ENCODE peak calls at places on chromosomes 3 and 15, in four cellular contexts. X is fibroblast of lung, Q is tibial nerve, W is neuronal stem cell. D is an unnamed sample.
A peak's percentile ranks its signal among the peaks of the same experiment; 100 is the strongest.

GRCh38 chr3:34212671-34213070 is 414.2 kb downstream of the PDCD6IP start:
- DNase-seq in W (peak; percentile 2), Q (peak; percentile 15), X (peak; percentile 72), D (no peak)

GRCh38 chr15:60255390-60255789 is 142.4 kb downstream of the ANXA2 start:
- DNase-seq in X (no peak), Q (no peak), W (no peak), D (no peak)

GRCh38 chr15:64634576-64635485 is 140.6 kb downstream of the RBPMS2 start:
- DNase-seq in W (peak; percentile 71), X (peak; percentile 51), Q (no peak), D (peak; percentile 46)

GRCh38 chr3:56899078-56899477 is 97.3 kb upstream of the ARHGEF3 start:
- DNase-seq in W (no peak), X (no peak), Q (no peak), D (no peak)

GRCh38 chr3:122679467-122680291 is 960 bp upstream of the PARP14 start:
- DNase-seq in W (no peak), X (peak; percentile 19), Q (no peak), D (peak; percentile 28)

GRCh38 chr3:15271785-15272381 is 60.5 kb downstream of the SH3BP5 start:
- DNase-seq in W (no peak), Q (no peak), X (no peak), D (no peak)

GRCh38 chr15:74609938-74610301 is 5.7 kb upstream of the CLK3 start:
- DNase-seq in Q (no peak), W (no peak), X (no peak), D (no peak)

GRCh38 chr3:103787164-103787871 is 1352.5 kb downstream of the ZPLD1 start:
- DNase-seq in Q (no peak), X (no peak), W (no peak), D (no peak)

GRCh38 chr15:63186065-63186464 is 3.3 kb upstream of the RAB8B start:
- DNase-seq in Q (no peak), X (peak; percentile 64), W (no peak), D (no peak)

GRCh38 chr3:22734756-22735155 is 468.4 kb upstream of the UBE2E2 start:
- DNase-seq in W (no peak), Q (no peak), X (no peak), D (no peak)

GRCh38 chr3:177459397-177459796 is 262.1 kb upstream of the TBL1XR1 start:
- DNase-seq in Q (no peak), X (peak; percentile 89), W (no peak), D (no peak)

GRCh38 chr3:61903931-61904657 is 342.7 kb downstream of the PTPRG start:
- DNase-seq in X (peak; percentile 43), W (no peak), Q (no peak), D (no peak)

GRCh38 chr3:195849322-195850074 is 37.8 kb upstream of the MUC4 start:
- DNase-seq in Q (no peak), W (no peak), X (no peak), D (peak; percentile 63)

GRCh38 chr3:152211655-152212054 is 57.1 kb upstream of the MBNL1 start:
- DNase-seq in W (no peak), Q (no peak), X (no peak), D (no peak)

GRCh38 chr3:186070123-186070522 is 38.8 kb downstream of the ETV5 start:
- DNase-seq in W (no peak), Q (no peak), X (no peak), D (no peak)

GRCh38 chr15:90126457-90127435 is 24.5 kb upstream of the IDH2 start:
- DNase-seq in X (peak; percentile 17), Q (no peak), W (no peak), D (peak; percentile 67)

GRCh38 chr15:60428935-60429334 is 31.1 kb upstream of the ANXA2 start:
- DNase-seq in W (no peak), Q (no peak), X (no peak), D (no peak)

GRCh38 chr3:150945226-150945625 is 27.3 kb downstream of the CLRN1 start:
- DNase-seq in W (no peak), Q (no peak), X (peak; percentile 88), D (no peak)

GRCh38 chr3:62718515-62719320 is 156.5 kb downstream of the CADPS start:
- DNase-seq in W (no peak), Q (no peak), X (peak; percentile 75), D (no peak)

GRCh38 chr3:126495786-126496185 is 20.1 kb upstream of the ZXDC start:
- DNase-seq in X (no peak), W (no peak), Q (no peak), D (no peak)

GRCh38 chr3:70972855-70973254 is 610.7 kb downstream of the FOXP1 start:
- DNase-seq in Q (no peak), X (no peak), W (no peak), D (no peak)

GRCh38 chr3:70974752-70975151 is 608.8 kb downstream of the FOXP1 start:
- DNase-seq in W (no peak), Q (no peak), X (no peak), D (no peak)

GRCh38 chr3:70973558-70973957 is 610.0 kb downstream of the FOXP1 start:
- DNase-seq in W (no peak), Q (no peak), X (peak; percentile 85), D (no peak)

GRCh38 chr3:70970136-70970535 is 613.4 kb downstream of the FOXP1 start:
- DNase-seq in Q (no peak), X (no peak), W (no peak), D (no peak)

GRCh38 chr3:70970952-70971351 is 612.6 kb downstream of the FOXP1 start:
- DNase-seq in W (no peak), Q (no peak), X (no peak), D (peak; percentile 46)
- H3K36me3 ChIP-seq in W (peaks cover 90% of the 10 kb centered on the region), Q (no peaks in the 10 kb centered on the region), X (peaks cover 14% of the 10 kb centered on the region), D (no peaks in the 10 kb centered on the region)

DNA sequence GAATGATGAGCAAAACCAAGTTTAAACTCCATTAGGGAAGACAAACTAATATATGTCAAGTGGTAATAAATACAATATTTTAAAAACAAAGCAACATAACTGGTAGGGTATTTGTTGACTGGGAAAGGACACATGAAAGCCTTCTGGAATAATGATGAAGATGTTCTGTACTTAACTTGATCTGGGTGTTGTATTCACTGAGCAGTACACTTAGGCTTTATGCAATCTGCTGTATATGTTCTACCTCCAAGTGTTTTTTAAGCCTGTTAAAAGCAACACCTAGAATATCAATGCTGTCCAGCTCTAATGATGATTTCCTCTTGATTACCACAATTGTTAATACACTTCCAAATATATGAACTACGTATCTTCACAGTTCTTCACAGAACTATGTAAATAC is 46.6 kb downstream of the GSK3B start:
- DNase-seq in X (no peak), Q (no peak), W (no peak), D (no peak)
- H3K36me3 ChIP-seq in X (no peaks in the 10 kb centered on the region), Q (no peaks in the 10 kb centered on the region), W (peaks cover 3% of the 10 kb centered on the region), D (no peaks in the 10 kb centered on the region)

GRCh38 chr15:58900628-58901027 is 32.9 kb downstream of the SLTM start:
- DNase-seq in X (no peak), W (no peak), Q (no peak), D (no peak)
- H3K36me3 ChIP-seq in X (peaks cover 4% of the 10 kb centered on the region), W (peaks cover 95% of the 10 kb centered on the region), Q (no peaks in the 10 kb centered on the region), D (peaks cover 24% of the 10 kb centered on the region)

GRCh38 chr3:188411750-188412149 is 257.8 kb downstream of the LPP start:
- DNase-seq in Q (no peak), X (no peak), W (no peak), D (no peak)
- H3K36me3 ChIP-seq in Q (no peaks in the 10 kb centered on the region), X (peaks cover under 1% of the 10 kb centered on the region), W (peaks cover 28% of the 10 kb centered on the region), D (no peaks in the 10 kb centered on the region)

GRCh38 chr15:88902846-88903245 is 7.5 kb upstream of the HAPLN3 start:
- DNase-seq in X (no peak), W (no peak), Q (no peak), D (peak; percentile 6)
- H3K36me3 ChIP-seq in X (peaks cover 10% of the 10 kb centered on the region), W (peaks cover 78% of the 10 kb centered on the region), Q (no peaks in the 10 kb centered on the region), D (peaks cover 73% of the 10 kb centered on the region)

DNA sequence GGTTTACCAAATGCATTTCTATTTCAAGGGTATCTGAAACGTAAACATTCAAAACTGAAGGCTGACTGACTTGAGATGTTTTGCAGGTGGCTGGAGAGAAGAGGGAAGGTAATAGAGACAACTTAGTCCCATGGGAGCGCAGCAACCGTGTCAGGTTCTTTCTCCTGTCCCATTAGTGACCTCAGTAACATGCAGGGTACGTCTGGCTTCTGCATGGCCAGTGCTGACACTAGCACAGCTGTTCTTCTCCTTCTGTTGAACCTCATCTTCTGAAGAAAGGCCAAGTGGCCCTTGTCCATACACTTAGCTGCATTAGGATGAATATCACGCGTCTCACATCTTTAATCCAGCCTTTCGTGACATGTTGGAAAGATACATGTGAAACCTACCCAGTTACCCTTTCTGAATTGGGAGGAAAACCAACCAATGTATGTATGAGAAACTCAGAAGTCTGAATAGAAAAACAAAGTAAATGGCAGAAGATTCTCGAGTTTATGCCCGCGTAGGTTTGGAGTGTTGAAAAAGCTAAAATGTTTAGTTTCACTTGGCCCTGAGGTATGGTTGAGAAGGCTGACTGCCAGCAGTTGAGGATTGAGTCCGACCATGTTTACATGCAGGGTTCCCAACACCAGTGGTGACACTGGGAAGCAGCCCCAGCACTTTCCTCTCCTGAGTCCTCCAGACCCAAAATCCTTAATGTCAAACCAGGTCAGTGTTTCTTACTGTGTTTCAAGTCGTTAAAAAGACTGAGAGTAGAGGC is 10.3 kb downstream of the NCBP2 start:
- DNase-seq in Q (no peak), W (no peak), X (no peak), D (no peak)
- H3K36me3 ChIP-seq in Q (no peaks in the 10 kb centered on the region), W (peaks cover 98% of the 10 kb centered on the region), X (peaks cover 1% of the 10 kb centered on the region), D (peaks cover 37% of the 10 kb centered on the region)

GRCh38 chr3:52557011-52557410 is 20.6 kb downstream of the UQCC5 start:
- DNase-seq in X (no peak), Q (no peak), W (no peak), D (no peak)
- H3K36me3 ChIP-seq in X (peaks cover 14% of the 10 kb centered on the region), Q (peaks cover 2% of the 10 kb centered on the region), W (peaks cover 94% of the 10 kb centered on the region), D (peaks cover 6% of the 10 kb centered on the region)

GRCh38 chr15:67091966-67092677 is 26.7 kb downstream of the SMAD3 start:
- DNase-seq in W (no peak), Q (no peak), X (no peak), D (peak; percentile 61)

GRCh38 chr15:67093146-67093874 is 27.9 kb downstream of the SMAD3 start:
- DNase-seq in X (no peak), W (no peak), Q (no peak), D (no peak)

GRCh38 chr15:67091073-67091965 is 25.9 kb downstream of the SMAD3 start:
- DNase-seq in W (no peak), X (peak; percentile 99), Q (no peak), D (no peak)

GRCh38 chr15:67094001-67094826 is 28.8 kb downstream of the SMAD3 start:
- DNase-seq in X (no peak), W (no peak), Q (no peak), D (no peak)

GRCh38 chr15:67092726-67093125 is 27.3 kb downstream of the SMAD3 start:
- DNase-seq in Q (no peak), W (no peak), X (no peak), D (no peak)
- H3K36me3 ChIP-seq in Q (no peaks in the 10 kb centered on the region), W (peaks cover 60% of the 10 kb centered on the region), X (peaks cover 18% of the 10 kb centered on the region), D (no peaks in the 10 kb centered on the region)

GRCh38 chr3:16456784-16457415 is 56.6 kb downstream of the RFTN1 start:
- DNase-seq in X (peak; percentile 95), W (no peak), Q (no peak), D (no peak)
- H3K36me3 ChIP-seq in X (no peaks in the 10 kb centered on the region), W (no peaks in the 10 kb centered on the region), Q (no peaks in the 10 kb centered on the region), D (no peaks in the 10 kb centered on the region)